ENCODE peak calls at places on chromosomes 1 and 21, in five cellular contexts. D is brain microvascular endothelial cell; C is Panc1; O is CD8-positive, alpha-beta T cell; W is transverse colon. E is an unnamed sample.

GRCh38 chr1:239987103-239987745 is 104.5 kb upstream of the FMN2 start:
- DNase-seq in C (no peak), W (peak; percentile 52), O (no peak), D (peak; percentile 67), E (no peak)

GRCh38 chr1:93395195-93395594 is 49.5 kb downstream of the DR1 start:
- DNase-seq in D (no peak), C (no peak), O (no peak), W (no peak), E (no peak)

GRCh38 chr1:114203722-114204121 is 50.1 kb upstream of the SYT6 start:
- DNase-seq in C (no peak), O (no peak), D (no peak), W (no peak), E (no peak)

GRCh38 chr1:236516929-236517704 is 6.7 kb upstream of the LGALS8 start:
- DNase-seq in W (no peak), O (peak; percentile 30), C (no peak), D (peak; percentile 54), E (no peak)

GRCh38 chr1:220121791-220122530 is 28.0 kb downstream of the IARS2 start:
- DNase-seq in D (no peak), W (peak; percentile 10), O (no peak), C (no peak), E (no peak)

GRCh38 chr1:243213045-243213787 is 41.9 kb downstream of the CEP170 start:
- DNase-seq in W (no peak), C (no peak), O (no peak), D (peak; percentile 21), E (no peak)

GRCh38 chr1:214603819-214604252 is 841 bp downstream of the CENPF start:
- DNase-seq in W (no peak), D (no peak), C (no peak), O (no peak), E (no peak)

GRCh38 chr21:37658994-37659458 is 257.2 kb downstream of the KCNJ6 start:
- DNase-seq in O (no peak), C (no peak), D (peak; percentile 69), W (no peak), E (no peak)

GRCh38 chr1:226109829-226110248 is 47.3 kb downstream of the H3-3A start:
- DNase-seq in W (peak; percentile 91), D (peak; percentile 72), O (peak; percentile 64), C (no peak), E (peak; percentile 91)

GRCh38 chr1:212486591-212486963 is 53.9 kb downstream of the NENF start:
- DNase-seq in C (no peak), W (no peak), D (no peak), O (no peak), E (no peak)

GRCh38 chr1:205481279-205481617 is 23.2 kb upstream of the CDK18 start:
- DNase-seq in O (no peak), W (no peak), C (no peak), D (no peak), E (no peak)

GRCh38 chr1:200266871-200267270 is 143.0 kb downstream of the ZNF281 start:
- DNase-seq in O (no peak), W (no peak), D (no peak), C (no peak), E (no peak)

GRCh38 chr1:3898994-3899775 is 887 bp downstream of the C1orf174 start:
- DNase-seq in C (no peak), D (no peak), W (no peak), O (no peak), E (no peak)
- TF ChIP-seq CTCF in C (no peak), D (peak; percentile 44), W (no peak), O (no peak), E (no peak)

DNA sequence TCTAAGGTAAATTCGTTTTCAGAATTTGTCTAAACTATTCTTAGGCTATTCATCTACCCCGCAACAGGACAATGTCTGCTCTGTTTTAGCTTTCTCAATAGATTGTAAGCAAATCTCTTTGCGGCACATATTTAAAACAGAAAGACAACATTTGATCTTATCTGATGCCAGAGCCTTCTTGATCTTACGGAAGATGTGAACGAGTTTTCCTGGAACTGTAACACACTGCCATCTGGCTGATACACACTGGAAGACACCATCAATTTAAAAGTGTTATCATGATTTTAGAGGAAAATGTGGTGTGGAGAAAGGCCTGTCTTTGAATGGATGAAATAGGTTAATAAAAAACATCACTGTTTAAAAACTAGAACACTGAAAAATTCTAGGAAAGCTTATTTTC is 36.1 kb downstream of the COA6 start:
- DNase-seq in W (no peak), D (no peak), C (no peak), O (no peak), E (no peak)
- TF ChIP-seq CTCF in W (no peak), D (peak; percentile 28), C (no peak), O (no peak), E (peak; percentile 31)

GRCh38 chr1:26114165-26114927 is 2.7 kb downstream of the PDIK1L start:
- DNase-seq in C (no peak), D (no peak), W (no peak), O (no peak), E (no peak)

GRCh38 chr1:26112407-26112775 is 767 bp downstream of the PDIK1L start:
- DNase-seq in C (no peak), O (no peak), D (no peak), W (no peak), E (no peak)

GRCh38 chr1:26110731-26111529 is 694 bp upstream of the PDIK1L start:
- DNase-seq in C (no peak), D (peak; percentile 58), O (peak; percentile 71), W (peak; percentile 89), E (peak; percentile 84)

GRCh38 chr1:26109229-26110164 is 2.1 kb upstream of the PDIK1L start:
- DNase-seq in W (no peak), D (no peak), O (no peak), C (no peak), E (no peak)

DNA sequence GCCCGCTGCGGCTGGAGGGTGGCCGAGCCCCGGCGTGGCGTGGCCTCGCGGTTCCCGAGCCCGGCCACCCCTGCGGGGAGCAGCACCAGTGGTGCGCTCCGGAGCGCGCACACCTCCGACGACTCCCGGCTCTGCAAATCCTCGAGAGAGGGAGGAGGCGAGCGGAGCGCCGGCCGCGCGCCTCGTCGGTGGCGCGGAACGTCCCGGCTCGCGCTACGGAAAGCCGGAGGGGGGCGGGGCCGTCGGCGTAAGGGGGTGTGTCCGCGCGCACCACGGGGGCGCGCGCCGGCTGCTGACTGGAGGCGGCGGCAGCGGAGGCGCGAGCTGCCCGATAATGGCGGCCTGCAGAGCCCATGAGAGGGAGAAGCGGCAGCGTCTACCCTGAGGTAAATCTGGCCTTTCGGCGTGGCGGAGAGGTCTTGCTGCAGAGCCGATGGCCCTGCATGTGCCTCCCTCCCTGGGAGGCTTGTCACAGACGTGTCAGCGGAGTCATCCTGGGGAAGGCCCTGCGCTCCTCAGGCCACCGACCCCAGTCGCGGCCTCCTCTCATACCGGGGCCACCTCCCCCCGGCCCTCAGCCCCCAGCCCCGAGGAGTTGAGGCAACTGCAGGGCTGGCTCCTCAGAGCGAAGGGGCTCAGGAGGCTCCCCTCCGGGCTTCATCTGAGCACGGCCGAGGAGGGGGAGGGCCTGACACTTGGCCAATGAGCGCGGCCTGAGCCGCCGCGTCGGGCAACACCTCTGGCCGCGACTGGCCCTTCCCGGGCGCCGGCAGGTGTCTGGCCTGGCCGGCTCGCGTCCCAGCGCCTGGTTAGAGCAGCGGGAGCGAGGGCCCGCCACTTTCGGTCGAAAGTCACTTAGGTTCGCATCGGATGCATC is at the start of gene PDIK1L:
- DNase-seq in W (peak; percentile 95), O (peak; percentile 94), C (peak; percentile 68), D (peak; percentile 88), E (peak; percentile 97)
- TF ChIP-seq CTCF in W (peak; percentile 13), O (no peak), C (no peak), D (no peak), E (no peak)

DNA sequence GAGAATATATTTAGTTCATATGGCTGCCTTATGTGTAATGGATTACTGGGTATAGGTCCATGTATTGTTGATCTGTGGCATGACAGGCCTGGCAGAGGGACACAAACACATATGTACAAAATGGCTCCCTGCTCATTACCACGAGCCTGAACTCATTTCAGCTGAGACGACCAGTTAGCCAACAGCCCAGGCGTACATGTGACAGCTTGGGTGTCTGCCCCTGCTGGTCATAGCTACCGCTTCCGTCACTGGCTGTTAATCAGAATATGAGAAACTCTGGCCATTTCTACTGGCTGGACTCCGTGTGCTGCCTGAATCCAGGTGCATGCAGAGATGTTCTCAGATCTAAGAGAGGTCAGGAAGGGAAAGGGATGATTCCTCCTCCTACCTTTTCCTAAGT is 144.4 kb downstream of the PBX1 start:
- DNase-seq in C (no peak), D (no peak), O (no peak), W (no peak), E (no peak)
- TF ChIP-seq CTCF in C (no peak), D (no peak), O (no peak), W (no peak), E (no peak)